ENCODE peak calls at places on chromosomes 7 and 10, in nine cellular contexts. I, K, N, Y, H, J, E, X and L are unnamed samples.

GRCh38 chr10:62582804-62583208 is 208.6 kb downstream of the ZNF365 start:
- DNase-seq in X (peak), I (peak), E (peak), N (peak), J (peak), H (peak), K (no peak), Y (no peak), L (peak)

GRCh38 chr10:60613434-60613833 is 164.8 kb upstream of the CDK1 start:
- DNase-seq in J (no peak), K (no peak), Y (no peak), I (no peak), X (no peak), N (no peak), E (no peak), H (no peak), L (no peak)

GRCh38 chr7:138975343-138976104 is 5.7 kb downstream of the KIAA1549 start:
- DNase-seq in X (no peak), E (no peak), I (no peak), J (no peak), Y (no peak), H (no peak), K (no peak), N (no peak), L (no peak)

GRCh38 chr7:21318916-21319270 is 109.0 kb upstream of the SP4 start:
- DNase-seq in I (no peak), K (no peak), J (no peak), E (no peak), H (no peak), Y (no peak), N (no peak), X (no peak), L (no peak)

GRCh38 chr7:125112741-125113309 is 183.2 kb upstream of the POT1 start:
- DNase-seq in I (peak), E (peak), H (no peak), K (peak), Y (no peak), J (no peak), X (peak), N (no peak), L (no peak)

GRCh38 chr7:144019457-144019856 is 19.3 kb downstream of the OR6B1 start:
- DNase-seq in E (peak), X (peak), Y (no peak), I (peak), K (no peak), N (peak), H (no peak), J (no peak), L (peak)

GRCh38 chr7:87445897-87446296 is 29.6 kb downstream of the ABCB4 start:
- DNase-seq in X (no peak), E (no peak), H (no peak), I (no peak), Y (no peak), N (no peak), J (no peak), K (no peak), L (no peak)

GRCh38 chr7:100894860-100895700 is 608 bp downstream of the ACHE start:
- DNase-seq in Y (no peak), X (no peak), K (no peak), I (no peak), J (peak), H (no peak), N (no peak), E (no peak), L (no peak)

GRCh38 chr7:27185013-27185707 is at the start of gene HOXA11:
- DNase-seq in J (peak), I (peak), Y (peak), H (no peak), N (peak), E (peak), X (peak), K (no peak), L (no peak)

GRCh38 chr10:114044251-114045070 is 795 bp downstream of the ADRB1 start:
- DNase-seq in E (no peak), H (peak), J (peak), Y (peak), I (no peak), X (no peak), N (no peak), K (no peak), L (no peak)
- H3K4me3 ChIP-seq in E (no peak), H (peak), J (peak), Y (peak), I (no peak), X (no peak), N (no peak), K (peak), L (no peak)

DNA sequence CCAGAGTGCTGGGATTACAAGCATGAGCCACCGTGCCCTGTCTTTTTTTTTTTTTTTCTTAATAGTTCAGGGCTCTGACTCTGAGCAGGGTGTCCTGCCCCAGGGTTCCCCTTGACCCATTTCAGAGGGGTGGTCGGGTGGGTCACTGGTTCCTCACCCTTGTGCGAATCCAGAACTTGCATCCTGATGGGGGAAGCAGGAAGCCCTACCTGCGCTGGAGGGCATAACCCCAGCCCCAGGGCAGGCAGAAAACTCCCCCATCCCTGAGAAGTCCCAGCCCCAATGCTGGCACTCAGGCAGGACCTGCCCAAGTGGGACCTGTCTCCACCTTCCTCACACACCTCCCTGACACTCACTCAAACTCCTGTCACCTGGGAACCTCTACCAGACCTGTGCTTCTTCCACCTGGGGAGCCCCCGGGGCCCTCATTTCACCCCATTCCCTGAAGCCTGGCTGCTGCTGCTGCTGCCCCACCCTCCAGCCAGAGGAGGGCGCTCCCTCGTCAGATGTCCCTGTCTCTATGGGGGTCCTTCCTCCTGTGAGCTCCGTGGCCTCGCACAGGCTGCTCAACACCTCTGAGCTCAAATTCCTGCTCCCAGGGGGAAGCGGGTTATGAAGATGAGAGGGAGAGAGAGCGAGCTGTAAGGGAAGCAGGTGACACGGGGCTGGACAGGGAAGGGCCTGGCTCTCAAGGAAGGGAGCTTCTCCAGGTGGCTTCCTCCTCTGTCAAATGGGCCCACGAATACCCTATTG is 15.1 kb upstream of the ZNF273 start:
- DNase-seq in J (peak), K (no peak), X (no peak), I (no peak), E (no peak), H (peak), Y (peak), N (no peak), L (no peak)
- H3K4me3 ChIP-seq in J (peak), K (peak), X (no peak), I (peak), E (no peak), H (peak), Y (peak), N (no peak), L (no peak)

GRCh38 chr7:70694357-70694908 is 437.5 kb upstream of the GALNT17 start:
- DNase-seq in X (peak), K (no peak), E (peak), Y (no peak), I (peak), N (no peak), H (peak), J (peak), L (no peak)

GRCh38 chr7:70694909-70695803 is 436.8 kb upstream of the GALNT17 start:
- DNase-seq in I (peak), J (no peak), E (peak), X (peak), N (no peak), K (no peak), H (no peak), Y (no peak), L (no peak)

GRCh38 chr7:70698219-70698832 is 433.6 kb upstream of the GALNT17 start:
- DNase-seq in K (peak), Y (no peak), X (peak), I (peak), N (no peak), E (peak), J (peak), H (no peak), L (no peak)

GRCh38 chr7:70695804-70696104 is 436.2 kb upstream of the GALNT17 start:
- DNase-seq in E (peak), X (peak), I (no peak), K (no peak), J (no peak), H (no peak), N (no peak), Y (no peak), L (no peak)

DNA sequence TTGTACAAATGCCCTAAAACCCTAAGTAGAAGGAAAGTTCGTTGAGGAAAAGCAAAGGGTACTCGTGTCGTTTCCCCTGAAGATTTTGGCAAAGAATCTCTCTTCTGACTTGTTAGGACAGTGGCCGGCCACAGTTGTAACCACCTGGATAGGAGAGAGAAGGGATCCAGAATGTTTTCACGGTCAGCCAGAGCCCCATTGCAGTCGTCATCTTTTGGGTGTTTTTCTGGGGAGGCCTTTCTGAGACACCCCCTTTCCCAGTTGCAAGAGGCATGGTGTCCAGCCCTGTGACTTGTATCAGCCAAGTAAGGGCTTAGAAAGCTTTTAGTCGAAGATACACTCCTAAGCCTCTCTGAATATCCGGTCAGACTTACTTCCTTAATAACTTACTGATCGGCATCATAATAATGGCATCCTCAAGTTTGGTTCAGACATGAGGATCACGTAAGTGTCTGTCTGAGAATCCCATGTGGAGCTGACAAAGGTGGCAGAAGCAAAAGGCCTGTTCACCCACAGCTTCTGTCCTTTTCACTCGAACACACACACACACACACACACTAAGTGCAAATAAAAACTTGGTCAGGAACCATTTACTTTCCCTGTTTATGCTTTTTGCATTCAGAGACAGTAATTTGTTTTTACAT is 435.7 kb upstream of the GALNT17 start:
- DNase-seq in E (peak), X (no peak), N (no peak), I (peak), K (no peak), H (no peak), Y (no peak), J (no peak), L (no peak)
- H3K4me3 ChIP-seq in E (peak), X (peak), N (peak), I (peak), K (peak), H (peak), Y (peak), J (no peak), L (peak)

GRCh38 chr10:23095404-23095965 is at the start of gene MSRB2:
- DNase-seq in X (peak), I (peak), Y (peak), N (peak), H (peak), K (peak), J (peak), E (peak), L (peak)

GRCh38 chr10:23099079-23099478 is 3.7 kb downstream of the MSRB2 start:
- DNase-seq in J (no peak), X (no peak), I (no peak), K (no peak), H (no peak), Y (no peak), E (no peak), N (no peak), L (no peak)

GRCh38 chr10:23095966-23096813 is 811 bp downstream of the MSRB2 start:
- DNase-seq in N (peak), Y (no peak), I (peak), K (no peak), J (peak), X (peak), H (peak), E (peak), L (no peak)

GRCh38 chr10:23094786-23095403 is 484 bp upstream of the MSRB2 start:
- DNase-seq in J (no peak), X (peak), H (no peak), E (no peak), Y (no peak), I (no peak), N (no peak), K (peak), L (no peak)

GRCh38 chr10:23096814-23097549 is 1.6 kb downstream of the MSRB2 start:
- DNase-seq in I (peak), H (no peak), J (no peak), K (no peak), Y (no peak), X (peak), N (peak), E (peak), L (peak)
- H3K4me3 ChIP-seq in I (peak), H (peak), J (no peak), K (peak), Y (peak), X (peak), N (peak), E (peak), L (peak)

DNA sequence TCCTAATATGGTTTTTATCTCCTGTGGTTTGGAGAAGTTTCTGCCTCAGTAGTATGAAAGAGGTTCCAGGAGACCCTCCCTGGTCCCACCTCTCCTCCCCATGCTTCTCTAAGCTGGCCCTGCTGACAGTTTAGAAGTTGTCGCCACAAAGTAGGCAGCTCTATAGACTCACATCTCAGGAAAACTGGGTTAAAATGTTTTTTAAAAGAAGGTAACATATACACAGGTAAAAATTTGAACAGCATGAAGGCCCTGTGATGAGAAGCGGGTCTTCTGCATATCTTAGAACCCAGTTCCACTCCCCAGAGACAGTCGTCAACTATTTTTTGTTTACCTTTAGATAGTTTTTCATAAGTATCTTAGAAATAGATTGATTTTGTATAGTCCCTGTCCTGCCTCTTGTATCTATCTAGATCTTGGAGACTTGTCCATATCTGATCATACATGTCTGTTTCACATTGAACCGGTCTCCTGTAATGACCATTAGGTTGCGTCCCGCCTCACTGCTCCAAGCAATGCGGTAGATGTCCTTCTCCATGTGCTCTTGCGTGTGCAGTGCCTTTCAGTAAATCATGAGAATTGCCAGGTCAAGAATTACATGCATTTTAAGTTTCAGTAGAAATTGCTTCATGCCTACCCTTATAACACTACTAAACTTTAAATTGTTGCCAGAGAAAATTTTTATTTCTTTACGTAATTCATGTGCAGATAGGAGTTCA is 2.2 kb downstream of the DUSP5 start:
- DNase-seq in H (no peak), I (peak), X (peak), J (no peak), N (no peak), E (peak), K (no peak), Y (no peak), L (no peak)
- H3K4me3 ChIP-seq in H (peak), I (peak), X (peak), J (peak), N (peak), E (peak), K (peak), Y (peak), L (peak)